ENCODE peak calls at places on chromosome 16, in eight cellular contexts. U, N, B, Z, G, C, X and I are unnamed samples.

GRCh38 chr16:65895906-65896305 is 470.6 kb upstream of the CDH5 start:
- DNase-seq in G (no peak), N (no peak), C (no peak), U (no peak), B (no peak), X (no peak), Z (no peak), I (no peak)

GRCh38 chr16:75234856-75235696 is 16.3 kb downstream of the CTRB1 start:
- DNase-seq in N (peak; percentile 4), G (no peak), B (no peak), C (no peak), Z (no peak), U (no peak), X (no peak), I (no peak)

GRCh38 chr16:9004183-9004582 is 40.5 kb upstream of the USP7 start:
- DNase-seq in C (no peak), N (no peak), G (no peak), B (no peak), X (no peak), U (no peak), Z (no peak), I (no peak)

GRCh38 chr16:8892101-8892575 is 10.0 kb downstream of the LITAFD start:
- DNase-seq in U (no peak), G (no peak), B (no peak), X (no peak), N (no peak), C (no peak), Z (no peak), I (no peak)

GRCh38 chr16:24844101-24845030 is 1.4 kb upstream of the SLC5A11 start:
- DNase-seq in N (no peak), Z (no peak), C (peak; percentile 85), U (peak; percentile 29), B (no peak), X (no peak), G (no peak), I (peak; percentile 38)

GRCh38 chr16:85626191-85626951 is 13.2 kb downstream of the GSE1 start:
- DNase-seq in B (no peak), U (no peak), Z (no peak), G (no peak), X (no peak), N (no peak), C (no peak), I (no peak)

GRCh38 chr16:29820271-29820701 is at the start of gene MVP:
- DNase-seq in U (peak; percentile 64), G (peak; percentile 74), X (no peak), C (no peak), N (peak; percentile 92), B (peak; percentile 74), Z (no peak), I (peak; percentile 82)

GRCh38 chr16:68992521-68992920 is 112.9 kb upstream of the HAS3 start:
- DNase-seq in B (peak; percentile 78), N (peak; percentile 78), Z (no peak), U (peak; percentile 58), C (no peak), X (no peak), G (peak; percentile 76), I (no peak)

GRCh38 chr16:68719993-68720489 is 17.1 kb upstream of the CDH1 start:
- DNase-seq in Z (no peak), B (no peak), C (no peak), G (no peak), N (no peak), X (no peak), U (no peak), I (no peak)

GRCh38 chr16:35506018-35506897 is 2046.8 kb downstream of the TP53TG3F start:
- DNase-seq in C (no peak), N (no peak), Z (no peak), U (no peak), B (no peak), G (no peak), X (no peak), I (no peak)

GRCh38 chr16:69542974-69543373 is 22.8 kb upstream of the NFAT5 start:
- DNase-seq in Z (no peak), X (no peak), G (peak; percentile 44), C (no peak), U (peak; percentile 49), B (peak; percentile 69), N (peak; percentile 68), I (no peak)

GRCh38 chr16:18969050-18969854 is 14.5 kb upstream of the TMC7 start:
- DNase-seq in B (peak; percentile 78), Z (peak; percentile 79), N (peak; percentile 87), G (peak; percentile 83), X (peak; percentile 77), U (peak; percentile 40), C (peak; percentile 93), I (peak; percentile 88)

GRCh38 chr16:57556941-57557541 is 14.6 kb downstream of the ADGRG5 start:
- DNase-seq in X (no peak), B (no peak), Z (no peak), N (no peak), U (no peak), C (peak; percentile 60), G (no peak), I (no peak)

GRCh38 chr16:53282975-53283946 is 151.0 kb upstream of the RBL2 start:
- DNase-seq in U (peak; percentile 62), X (no peak), G (peak; percentile 62), N (peak; percentile 60), B (peak; percentile 66), C (no peak), Z (no peak), I (no peak)

GRCh38 chr16:5075637-5076036 is 4.0 kb downstream of the ALG1 start:
- DNase-seq in Z (no peak), B (no peak), X (no peak), N (no peak), C (no peak), G (no peak), U (no peak), I (no peak)

GRCh38 chr16:57953857-57954256 is 17.1 kb downstream of the CNGB1 start:
- DNase-seq in Z (no peak), G (no peak), N (no peak), C (no peak), B (no peak), U (no peak), X (no peak), I (no peak)

GRCh38 chr16:15572329-15573001 is 70.5 kb downstream of the MARF1 start:
- DNase-seq in C (no peak), B (peak; percentile 84), Z (no peak), X (no peak), G (peak; percentile 82), N (peak; percentile 85), U (peak; percentile 83), I (no peak)

GRCh38 chr16:8867483-8868271 is 1.1 kb downstream of the CARHSP1 start:
- DNase-seq in B (peak; percentile 47), N (peak; percentile 59), X (peak; percentile 14), C (no peak), G (no peak), U (no peak), Z (no peak), I (no peak)